ENCODE peak calls at places on chromosomes 5 and 9, in four cellular contexts. One of them, this sample, is unnamed.

GRCh38 chr9:125521462-125522327 is 185.3 kb downstream of the MAPKAP1 start:
- DNase-seq in activated T-cell treated with anti-CD3 and anti-CD28 coated beads for 1 hour: no peak
- DNase-seq in neural crest cell: no peak
- DNase-seq in OCI-LY7: peak; percentile 44
- DNase-seq in this sample: no peak

GRCh38 chr5:11062379-11062778 is 301.3 kb upstream of the DAP start:
- DNase-seq in activated T-cell treated with anti-CD3 and anti-CD28 coated beads for 1 hour: no peak
- DNase-seq in OCI-LY7: no peak
- DNase-seq in neural crest cell: no peak
- DNase-seq in this sample: no peak

GRCh38 chr9:14517154-14517906 is 175.9 kb downstream of the ZDHHC21 start:
- DNase-seq in activated T-cell treated with anti-CD3 and anti-CD28 coated beads for 1 hour: no peak
- DNase-seq in neural crest cell: no peak
- DNase-seq in OCI-LY7: no peak
- DNase-seq in this sample: no peak

GRCh38 chr5:151682240-151682639 is 4.5 kb downstream of the SPARC start:
- DNase-seq in OCI-LY7: no peak
- DNase-seq in neural crest cell: no peak
- DNase-seq in activated T-cell treated with anti-CD3 and anti-CD28 coated beads for 1 hour: no peak
- DNase-seq in this sample: no peak

GRCh38 chr9:33809506-33809905 is 7.5 kb upstream of the UBE2R2 start:
- DNase-seq in activated T-cell treated with anti-CD3 and anti-CD28 coated beads for 1 hour: no peak
- DNase-seq in neural crest cell: no peak
- DNase-seq in OCI-LY7: no peak
- DNase-seq in this sample: no peak

GRCh38 chr5:115097236-115097635 is 72.5 kb downstream of the TRIM36 start:
- DNase-seq in neural crest cell: no peak
- DNase-seq in OCI-LY7: no peak
- DNase-seq in activated T-cell treated with anti-CD3 and anti-CD28 coated beads for 1 hour: no peak
- DNase-seq in this sample: no peak

GRCh38 chr5:42994285-42995151 is 45.6 kb downstream of the ANXA2R start:
- DNase-seq in neural crest cell: peak; percentile 87
- DNase-seq in activated T-cell treated with anti-CD3 and anti-CD28 coated beads for 1 hour: peak; percentile 79
- DNase-seq in OCI-LY7: peak; percentile 92
- DNase-seq in this sample: peak; percentile 86

GRCh38 chr5:147509710-147510651 is at the start of gene DPYSL3:
- DNase-seq in activated T-cell treated with anti-CD3 and anti-CD28 coated beads for 1 hour: no peak
- DNase-seq in neural crest cell: peak; percentile 69
- DNase-seq in OCI-LY7: no peak
- DNase-seq in this sample: no peak

GRCh38 chr9:36149197-36149596 is 12.7 kb downstream of the GLIPR2 start:
- DNase-seq in neural crest cell: no peak
- DNase-seq in activated T-cell treated with anti-CD3 and anti-CD28 coated beads for 1 hour: no peak
- DNase-seq in OCI-LY7: no peak
- DNase-seq in this sample: no peak

GRCh38 chr9:130137870-130138653 is 34.1 kb upstream of the NCS1 start:
- DNase-seq in OCI-LY7: no peak
- DNase-seq in activated T-cell treated with anti-CD3 and anti-CD28 coated beads for 1 hour: no peak
- DNase-seq in neural crest cell: peak; percentile 28
- DNase-seq in this sample: no peak

GRCh38 chr5:179127136-179128040 is 67.2 kb downstream of the ZNF354C start:
- DNase-seq in OCI-LY7: no peak
- DNase-seq in activated T-cell treated with anti-CD3 and anti-CD28 coated beads for 1 hour: no peak
- DNase-seq in neural crest cell: no peak
- DNase-seq in this sample: peak; percentile 24

GRCh38 chr9:121340676-121341392 is 29.2 kb downstream of the STOM start:
- DNase-seq in neural crest cell: no peak
- DNase-seq in OCI-LY7: no peak
- DNase-seq in activated T-cell treated with anti-CD3 and anti-CD28 coated beads for 1 hour: no peak
- DNase-seq in this sample: no peak

GRCh38 chr5:14685757-14686156 is 21.2 kb downstream of the OTULIN start:
- DNase-seq in activated T-cell treated with anti-CD3 and anti-CD28 coated beads for 1 hour: peak; percentile 11
- DNase-seq in neural crest cell: peak; percentile 14
- DNase-seq in OCI-LY7: peak; percentile 70
- DNase-seq in this sample: peak; percentile 44

GRCh38 chr5:52388349-52388748 is 399.4 kb upstream of the ITGA1 start:
- DNase-seq in neural crest cell: no peak
- DNase-seq in OCI-LY7: no peak
- DNase-seq in activated T-cell treated with anti-CD3 and anti-CD28 coated beads for 1 hour: no peak
- DNase-seq in this sample: no peak

GRCh38 chr5:168174376-168174775 is 117.1 kb upstream of the WWC1 start:
- DNase-seq in neural crest cell: no peak
- DNase-seq in activated T-cell treated with anti-CD3 and anti-CD28 coated beads for 1 hour: no peak
- DNase-seq in OCI-LY7: no peak
- DNase-seq in this sample: no peak

GRCh38 chr5:6399978-6400910 is 21.9 kb upstream of the MED10 start:
- DNase-seq in OCI-LY7: no peak
- DNase-seq in neural crest cell: no peak
- DNase-seq in activated T-cell treated with anti-CD3 and anti-CD28 coated beads for 1 hour: no peak
- DNase-seq in this sample: no peak

GRCh38 chr9:134961331-134962064 is 43.8 kb upstream of the FCN1 start:
- DNase-seq in OCI-LY7: peak; percentile 20
- DNase-seq in activated T-cell treated with anti-CD3 and anti-CD28 coated beads for 1 hour: no peak
- DNase-seq in neural crest cell: no peak
- DNase-seq in this sample: no peak

GRCh38 chr5:145908206-145908945 is 28.0 kb upstream of the SH3RF2 start:
- DNase-seq in activated T-cell treated with anti-CD3 and anti-CD28 coated beads for 1 hour: no peak
- DNase-seq in OCI-LY7: no peak
- DNase-seq in neural crest cell: no peak
- DNase-seq in this sample: no peak

GRCh38 chr9:81687521-81688261 is 1.7 kb downstream of the TLE1 start:
- DNase-seq in neural crest cell: peak; percentile 48
- DNase-seq in OCI-LY7: no peak
- DNase-seq in activated T-cell treated with anti-CD3 and anti-CD28 coated beads for 1 hour: no peak
- DNase-seq in this sample: no peak

GRCh38 chr9:35832814-35833213 is 3.8 kb downstream of the TMEM8B start:
- DNase-seq in neural crest cell: no peak
- DNase-seq in OCI-LY7: no peak
- DNase-seq in activated T-cell treated with anti-CD3 and anti-CD28 coated beads for 1 hour: no peak
- DNase-seq in this sample: no peak

GRCh38 chr5:99004960-99005359 is 76.2 kb upstream of the CHD1 start:
- DNase-seq in neural crest cell: no peak
- DNase-seq in activated T-cell treated with anti-CD3 and anti-CD28 coated beads for 1 hour: no peak
- DNase-seq in OCI-LY7: no peak
- DNase-seq in this sample: no peak

GRCh38 chr9:136287960-136288753 is 15.7 kb downstream of the CCDC187 start:
- DNase-seq in neural crest cell: no peak
- DNase-seq in OCI-LY7: no peak
- DNase-seq in activated T-cell treated with anti-CD3 and anti-CD28 coated beads for 1 hour: no peak
- DNase-seq in this sample: no peak

GRCh38 chr5:86030753-86031152 is 587.0 kb upstream of the COX7C start:
- DNase-seq in OCI-LY7: no peak
- DNase-seq in neural crest cell: no peak
- DNase-seq in activated T-cell treated with anti-CD3 and anti-CD28 coated beads for 1 hour: no peak
- DNase-seq in this sample: no peak

GRCh38 chr5:178421699-178422399 is 168.3 kb downstream of the COL23A1 start:
- DNase-seq in OCI-LY7: no peak
- DNase-seq in neural crest cell: no peak
- DNase-seq in activated T-cell treated with anti-CD3 and anti-CD28 coated beads for 1 hour: no peak
- DNase-seq in this sample: no peak

GRCh38 chr9:92146610-92147009 is 31.4 kb upstream of the SPTLC1 start:
- DNase-seq in OCI-LY7: no peak
- DNase-seq in activated T-cell treated with anti-CD3 and anti-CD28 coated beads for 1 hour: no peak
- DNase-seq in neural crest cell: no peak
- DNase-seq in this sample: no peak

GRCh38 chr9:35618854-35619799 is 914 bp upstream of the CD72 start:
- DNase-seq in activated T-cell treated with anti-CD3 and anti-CD28 coated beads for 1 hour: no peak
- DNase-seq in neural crest cell: no peak
- DNase-seq in OCI-LY7: peak; percentile 94
- DNase-seq in this sample: peak; percentile 46

GRCh38 chr9:110180713-110181434 is 27.1 kb downstream of the C9orf152 start:
- DNase-seq in OCI-LY7: peak; percentile 72
- DNase-seq in neural crest cell: no peak
- DNase-seq in activated T-cell treated with anti-CD3 and anti-CD28 coated beads for 1 hour: no peak
- DNase-seq in this sample: no peak

GRCh38 chr9:86315088-86315487 is 32.8 kb upstream of the ISCA1 start:
- DNase-seq in neural crest cell: no peak
- DNase-seq in OCI-LY7: no peak
- DNase-seq in activated T-cell treated with anti-CD3 and anti-CD28 coated beads for 1 hour: no peak
- DNase-seq in this sample: no peak

GRCh38 chr5:176738851-176739250 is 71.5 kb upstream of the UNC5A start:
- DNase-seq in neural crest cell: no peak
- DNase-seq in activated T-cell treated with anti-CD3 and anti-CD28 coated beads for 1 hour: no peak
- DNase-seq in OCI-LY7: no peak
- DNase-seq in this sample: peak; percentile 14

This sample was measured in activated CD4-positive, CD25-positive, alpha-beta regulatory T cell treated with anti-CD3 and anti-CD28 coated beads, Interleukin-2, amount 50 U/mL, for 72 hours.